ENCODE peak calls at places on chromosomes 11 and 22, in eight cellular contexts. E, M, R, W, A, T, J and U are unnamed samples.

GRCh38 chr22:46061124-46061410 is 84.1 kb upstream of the WNT7B start:
- DNase-seq in M (no peak), E (no peak), A (no peak), T (peak), W (no peak), J (no peak), R (no peak), U (no peak)

GRCh38 chr11:22416462-22416861 is 78.3 kb downstream of the SLC17A6 start:
- DNase-seq in R (no peak), E (no peak), M (no peak), A (peak), W (no peak), J (no peak), T (no peak), U (no peak)

GRCh38 chr11:89136606-89137005 is 41.1 kb upstream of the TYR start:
- DNase-seq in T (no peak), R (no peak), M (no peak), E (no peak), A (no peak), J (no peak), W (no peak), U (no peak)

GRCh38 chr11:84817998-84818397 is 809.1 kb downstream of the DLG2 start:
- DNase-seq in R (no peak), T (no peak), E (peak), W (no peak), J (peak), A (peak), M (no peak), U (no peak)

GRCh38 chr11:27237641-27238040 is 125.4 kb downstream of the CCDC34 start:
- DNase-seq in M (no peak), R (no peak), E (no peak), W (no peak), J (no peak), A (no peak), T (no peak), U (no peak)

GRCh38 chr11:14304601-14305000 is 54.4 kb downstream of the RRAS2 start:
- DNase-seq in T (no peak), E (no peak), R (no peak), J (no peak), A (no peak), M (no peak), W (no peak), U (no peak)

GRCh38 chr22:38074181-38075104 is 9.5 kb downstream of the SLC16A8 start:
- DNase-seq in M (no peak), A (no peak), T (no peak), R (no peak), E (no peak), J (no peak), W (no peak), U (no peak)

GRCh38 chr22:26658671-26659478 is 1.5 kb downstream of the MIAT start:
- DNase-seq in T (peak), J (peak), W (peak), M (no peak), A (peak), R (no peak), E (peak), U (peak)

GRCh38 chr11:68927280-68928107 is 23.8 kb downstream of the IGHMBP2 start:
- DNase-seq in J (no peak), E (no peak), T (no peak), W (peak), A (no peak), M (no peak), R (peak), U (no peak)

GRCh38 chr22:19358703-19359553 is 67.4 kb upstream of the CLTCL1 start:
- DNase-seq in T (no peak), A (no peak), M (no peak), J (no peak), E (no peak), R (no peak), W (no peak), U (no peak)

GRCh38 chr11:134278356-134278755 is 2.2 kb downstream of the GLB1L3 start:
- DNase-seq in E (no peak), J (no peak), R (no peak), M (no peak), T (no peak), A (no peak), W (no peak), U (no peak)

GRCh38 chr11:62909107-62909894 is 11.9 kb downstream of the CHRM1 start:
- DNase-seq in J (peak), M (peak), E (peak), R (peak), A (peak), W (peak), T (peak), U (peak)

GRCh38 chr11:64796047-64796756 is 6.8 kb downstream of the MAP4K2 start:
- DNase-seq in T (no peak), R (no peak), J (no peak), M (peak), W (peak), E (no peak), A (no peak), U (no peak)

DNA sequence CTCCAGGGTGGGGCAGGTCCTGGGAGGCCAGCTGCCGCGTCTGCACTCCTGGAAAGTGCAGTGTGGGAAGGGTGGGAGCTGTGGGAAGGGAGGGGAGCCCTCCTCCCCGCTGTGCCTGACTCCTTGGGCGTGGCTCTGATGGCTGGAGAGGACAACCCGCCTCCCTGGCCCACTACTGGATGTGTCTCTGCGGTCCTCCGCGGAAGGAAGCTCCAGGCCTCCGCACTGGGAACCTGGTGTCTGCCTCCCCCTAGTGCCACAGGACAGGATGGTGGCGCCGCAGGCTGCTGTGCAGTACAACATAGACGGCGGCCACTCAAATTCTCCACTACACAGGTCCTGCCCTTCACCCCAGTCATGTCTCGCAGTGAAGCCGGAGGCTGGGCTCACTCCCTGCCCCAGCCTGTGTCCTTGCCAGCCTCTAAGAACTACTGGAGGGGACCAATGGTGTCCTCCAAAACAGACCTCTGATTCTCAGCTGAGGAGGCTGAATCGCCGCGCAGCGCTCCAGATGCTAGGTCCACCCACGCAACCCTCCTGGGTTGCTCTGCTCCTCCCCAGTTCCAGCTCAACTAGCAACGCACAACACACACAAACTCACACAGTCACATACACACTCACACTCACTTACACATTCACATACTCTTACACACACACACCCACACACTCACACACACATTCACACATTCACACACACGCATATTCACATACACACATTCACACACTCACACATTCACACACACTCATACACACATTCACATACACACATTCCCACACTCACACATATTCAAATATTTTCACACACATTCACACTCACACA is 12.4 kb upstream of the DSCAML1 start:
- DNase-seq in T (peak), E (peak), A (peak), M (peak), W (peak), R (peak), J (peak), U (peak)
- TF ChIP-seq CTCF in T (peak), E (peak), A (peak), M (peak), W (peak), R (peak), J (peak), U (peak)

GRCh38 chr11:119691701-119692546 is 37.1 kb downstream of the NECTIN1 start:
- DNase-seq in J (no peak), M (no peak), W (no peak), R (no peak), A (no peak), E (no peak), T (no peak), U (no peak)

GRCh38 chr11:119693253-119693815 is 35.7 kb downstream of the NECTIN1 start:
- DNase-seq in E (no peak), A (no peak), R (no peak), W (peak), T (no peak), M (no peak), J (no peak), U (no peak)

GRCh38 chr11:119696378-119697157 is 32.4 kb downstream of the NECTIN1 start:
- DNase-seq in T (no peak), R (no peak), E (no peak), M (no peak), A (no peak), W (no peak), J (no peak), U (no peak)

GRCh38 chr11:119692547-119692834 is 36.5 kb downstream of the NECTIN1 start:
- DNase-seq in A (no peak), J (no peak), M (no peak), E (no peak), W (no peak), R (no peak), T (no peak), U (no peak)

GRCh38 chr11:119694334-119694733 is 34.7 kb downstream of the NECTIN1 start:
- DNase-seq in W (peak), E (no peak), R (no peak), J (no peak), A (no peak), T (no peak), M (no peak), U (no peak)
- TF ChIP-seq CTCF in W (peak), E (peak), R (no peak), J (no peak), A (no peak), T (no peak), M (no peak), U (peak)

DNA sequence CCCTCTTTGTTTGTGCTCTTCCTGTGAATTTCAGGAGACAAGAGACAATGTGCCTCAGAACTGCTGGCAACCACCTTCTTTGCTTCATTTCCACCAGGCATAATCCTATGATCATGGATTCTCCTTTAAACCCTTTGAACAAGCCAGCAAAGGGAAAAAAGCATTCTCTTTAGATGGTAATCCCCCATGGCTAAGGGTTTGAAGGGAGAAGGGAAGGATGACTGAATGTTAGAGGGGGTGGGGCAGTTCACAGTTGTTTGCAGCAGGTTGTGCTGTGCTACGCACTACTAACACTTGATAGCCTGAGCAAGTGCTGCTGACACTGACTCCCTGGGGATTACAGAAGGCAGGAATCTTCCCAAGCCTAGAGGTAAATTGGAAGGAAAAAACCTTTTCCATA is 462.5 kb upstream of the LRRC4C start:
- DNase-seq in R (no peak), J (no peak), A (no peak), M (no peak), E (no peak), W (no peak), T (no peak), U (no peak)
- TF ChIP-seq CTCF in R (no peak), J (no peak), A (no peak), M (no peak), E (no peak), W (no peak), T (no peak), U (no peak)

DNA sequence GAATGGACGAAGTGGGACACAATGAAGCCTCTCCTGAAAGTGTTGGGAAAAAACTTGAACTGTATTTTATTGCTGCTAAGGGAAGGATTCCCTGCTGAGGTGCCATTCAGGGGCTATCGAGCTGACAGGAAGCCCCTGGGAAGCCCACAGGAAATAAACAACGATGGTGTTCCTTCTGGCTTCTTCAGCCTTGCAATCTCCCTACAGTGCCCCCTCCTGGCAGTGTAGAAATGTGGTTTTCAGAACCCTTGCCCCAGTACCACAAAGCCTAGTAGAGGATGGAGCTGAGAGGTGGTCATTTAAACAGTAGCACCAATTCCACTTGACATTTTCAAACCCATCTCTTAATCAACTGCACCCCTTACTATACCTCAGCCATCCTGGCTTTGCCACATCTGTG is 676.7 kb upstream of the ARHGAP42 start:
- DNase-seq in R (no peak), E (no peak), J (no peak), W (no peak), M (no peak), A (no peak), T (no peak), U (no peak)
- TF ChIP-seq CTCF in R (no peak), E (peak), J (peak), W (no peak), M (no peak), A (no peak), T (no peak), U (no peak)

GRCh38 chr11:86116386-86116726 is 47.5 kb upstream of the PICALM start:
- DNase-seq in W (peak), E (peak), J (peak), T (no peak), M (no peak), A (peak), R (no peak), U (peak)
- TF ChIP-seq CTCF in W (no peak), E (no peak), J (no peak), T (no peak), M (no peak), A (no peak), R (no peak), U (no peak)

GRCh38 chr22:24926428-24926725 is 20.1 kb downstream of the LHFPL7 start:
- DNase-seq in R (no peak), J (no peak), A (no peak), W (no peak), T (no peak), E (no peak), M (no peak), U (no peak)

GRCh38 chr22:24928322-24928721 is 18.2 kb downstream of the LHFPL7 start:
- DNase-seq in R (no peak), J (no peak), M (no peak), E (no peak), T (no peak), W (no peak), A (no peak), U (no peak)

GRCh38 chr22:24926849-24927579 is 19.5 kb downstream of the LHFPL7 start:
- DNase-seq in R (no peak), M (no peak), E (peak), J (peak), W (no peak), A (peak), T (no peak), U (no peak)

GRCh38 chr22:24930678-24931077 is 15.8 kb downstream of the LHFPL7 start:
- DNase-seq in T (no peak), W (no peak), J (no peak), E (no peak), A (no peak), M (no peak), R (no peak), U (no peak)

GRCh38 chr22:24925586-24926427 is 20.7 kb downstream of the LHFPL7 start:
- DNase-seq in A (no peak), J (peak), E (no peak), M (no peak), T (no peak), W (no peak), R (no peak), U (no peak)
- TF ChIP-seq CTCF in A (no peak), J (no peak), E (no peak), M (no peak), T (no peak), W (no peak), R (no peak), U (no peak)

GRCh38 chr22:17155941-17156340 is 3.1 kb downstream of the HDHD5 start:
- DNase-seq in A (no peak), W (no peak), J (no peak), E (no peak), T (no peak), M (no peak), R (no peak), U (no peak)
- TF ChIP-seq CTCF in A (no peak), W (no peak), J (no peak), E (no peak), T (no peak), M (no peak), R (no peak), U (no peak)

DNA sequence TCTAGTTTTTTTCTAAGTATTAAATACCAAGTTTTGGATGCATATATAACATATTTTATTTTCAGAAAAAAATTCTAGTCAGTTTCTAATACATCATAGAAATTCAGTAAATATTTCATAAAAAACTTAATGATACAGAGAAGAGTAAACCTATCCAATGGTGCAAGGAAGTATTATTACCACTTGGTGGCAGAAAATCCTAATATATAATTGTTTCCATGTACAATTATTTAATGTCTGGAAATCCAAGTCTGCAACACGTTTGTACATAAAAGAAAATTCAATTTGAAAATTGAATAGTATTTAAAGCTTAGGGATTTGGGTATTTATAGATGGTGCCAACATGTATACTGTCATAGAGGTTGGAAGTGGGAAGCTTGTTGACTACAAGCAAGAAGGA is 127.0 kb downstream of the TRPC6 start:
- DNase-seq in W (no peak), J (no peak), M (no peak), A (peak), R (no peak), T (no peak), E (peak), U (no peak)
- TF ChIP-seq CTCF in W (no peak), J (peak), M (peak), A (peak), R (peak), T (peak), E (peak), U (peak)

GRCh38 chr22:35684732-35685131 is 32.9 kb upstream of the APOL5 start:
- DNase-seq in R (no peak), W (no peak), A (no peak), E (no peak), T (no peak), J (no peak), M (no peak), U (no peak)

GRCh38 chr22:35685731-35686130 is 31.9 kb upstream of the APOL5 start:
- DNase-seq in W (no peak), J (peak), M (no peak), A (peak), T (no peak), E (no peak), R (no peak), U (no peak)

GRCh38 chr22:35686298-35686697 is 31.4 kb upstream of the APOL5 start:
- DNase-seq in M (no peak), T (no peak), E (no peak), W (no peak), R (no peak), A (no peak), J (no peak), U (no peak)

GRCh38 chr22:35683560-35683959 is 34.1 kb upstream of the APOL5 start:
- DNase-seq in A (no peak), T (no peak), M (no peak), E (no peak), J (no peak), R (no peak), W (no peak), U (no peak)

GRCh38 chr22:35684270-35684700 is 33.4 kb upstream of the APOL5 start:
- DNase-seq in E (no peak), R (peak), J (peak), A (peak), T (peak), M (no peak), W (no peak), U (peak)
- TF ChIP-seq CTCF in E (no peak), R (peak), J (peak), A (peak), T (peak), M (no peak), W (no peak), U (peak)

GRCh38 chr22:41672780-41673509 is 15.7 kb downstream of the SNU13 start:
- DNase-seq in R (no peak), T (no peak), E (peak), W (no peak), J (no peak), M (no peak), A (no peak), U (peak)
- TF ChIP-seq CTCF in R (peak), T (peak), E (peak), W (peak), J (peak), M (no peak), A (peak), U (peak)